ENCODE peak calls at places on chromosomes 4 and X, in five cellular contexts. M is HepG2, W is HCT116, H is GM12878, R is K562. A is an unnamed sample.
A peak's percentile ranks its signal among the peaks of the same experiment; 100 is the strongest.

GRCh38 chrX:1153940-1154339 is 58.5 kb downstream of the CRLF2 start:
- DNase-seq in M (no peak), W (no peak), H (no peak), R (no peak), A (peak; percentile 32)

GRCh38 chrX:28586891-28587635 is at the start of gene IL1RAPL1:
- DNase-seq in M (no peak), W (no peak), H (no peak), R (no peak), A (no peak)

GRCh38 chrX:17374619-17375360 is at the start of gene NHS:
- DNase-seq in M (no peak), W (peak; percentile 61), H (no peak), R (peak; percentile 28), A (peak; percentile 70)

GRCh38 chr4:111210576-111210975 is 587.7 kb upstream of the PITX2 start:
- DNase-seq in M (no peak), W (no peak), H (no peak), R (no peak), A (no peak)

GRCh38 chrX:6228720-6229119 is at the start of gene NLGN4X:
- DNase-seq in M (no peak), W (no peak), H (no peak), R (no peak), A (no peak)

GRCh38 chr4:8284391-8284790 is 14.8 kb downstream of the HTRA3 start:
- DNase-seq in M (no peak), W (no peak), H (no peak), R (no peak), A (no peak)

GRCh38 chrX:120604359-120604782 is 470 bp downstream of the MCTS1 start:
- DNase-seq in M (peak; percentile 5), W (no peak), H (no peak), R (peak; percentile 36), A (no peak)

GRCh38 chr4:54254915-54255246 is 25.8 kb downstream of the PDGFRA start:
- DNase-seq in M (no peak), W (no peak), H (no peak), R (no peak), A (no peak)

GRCh38 chrX:112830540-112830939 is 10.1 kb downstream of the AMOT start:
- DNase-seq in M (no peak), W (no peak), H (no peak), R (no peak), A (no peak)

GRCh38 chr4:62661821-62662220 is 1461.7 kb downstream of the ADGRL3 start:
- DNase-seq in M (no peak), W (no peak), H (no peak), R (no peak), A (no peak)
- TF ChIP-seq YY1 in M (no peak), W (no peak), H (no peak), R (no peak), A (no peak)

DNA sequence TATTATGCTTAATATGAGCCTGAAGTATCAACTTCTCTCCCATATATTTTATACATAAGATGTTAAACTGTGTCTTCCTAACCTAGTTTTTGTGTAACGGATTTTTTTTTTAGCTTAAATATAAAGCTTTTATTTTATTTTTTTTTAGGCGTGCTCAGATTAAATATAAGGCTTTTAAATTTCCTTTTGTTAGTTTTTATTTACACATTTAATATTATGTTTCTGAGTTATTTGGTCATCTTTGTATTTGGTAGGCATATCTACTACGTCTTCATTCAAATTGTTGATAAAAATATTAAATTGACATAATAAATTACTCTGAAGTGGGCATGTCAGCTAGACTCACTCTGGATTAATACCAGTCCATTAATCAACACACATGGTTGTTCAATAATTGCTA is 4.2 kb downstream of the SLAIN2 start:
- DNase-seq in M (no peak), W (no peak), H (no peak), R (no peak), A (no peak)
- TF ChIP-seq MAX in M (no peak), W (no peak), H (no peak), R (no peak), A (no peak)

DNA sequence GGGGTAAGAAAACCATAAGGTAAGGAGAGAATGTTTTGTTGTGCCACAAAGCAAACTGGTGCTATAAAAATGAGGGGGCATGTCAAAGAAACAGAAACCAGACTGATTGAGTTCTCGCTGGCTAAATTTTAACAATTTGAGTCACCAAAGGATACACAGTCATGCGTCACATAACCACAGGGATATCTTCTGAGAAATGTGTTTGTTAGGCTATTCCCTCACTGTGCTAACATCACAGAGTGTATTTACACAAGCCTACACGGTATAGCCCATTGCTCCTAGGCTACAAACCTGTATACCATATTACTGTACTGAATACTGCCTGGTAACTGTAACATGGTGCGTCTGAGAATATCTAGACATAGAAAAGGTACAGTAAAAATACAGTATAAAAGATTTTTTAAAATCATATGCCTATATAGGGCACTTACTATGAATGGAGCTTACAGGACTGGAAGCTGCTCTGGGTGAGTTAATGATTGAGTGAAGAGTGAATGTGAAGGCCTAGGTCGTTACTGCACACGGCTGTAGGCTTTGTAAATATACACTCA is 50.1 kb downstream of the FBXW7 start:
- DNase-seq in M (peak; percentile 97), W (no peak), H (peak; percentile 86), R (no peak), A (no peak)
- TF ChIP-seq ZNF274 in M (no peak), W (no peak), H (no peak), R (no peak), A (no peak)

GRCh38 chr4:189436207-189436606 is 504.5 kb upstream of the FRG1 start:
- DNase-seq in M (peak; percentile 6), W (peak; percentile 4), H (no peak), R (no peak), A (no peak)
- TF ChIP-seq YY1 in M (no peak), W (no peak), H (no peak), R (no peak), A (no peak)

DNA sequence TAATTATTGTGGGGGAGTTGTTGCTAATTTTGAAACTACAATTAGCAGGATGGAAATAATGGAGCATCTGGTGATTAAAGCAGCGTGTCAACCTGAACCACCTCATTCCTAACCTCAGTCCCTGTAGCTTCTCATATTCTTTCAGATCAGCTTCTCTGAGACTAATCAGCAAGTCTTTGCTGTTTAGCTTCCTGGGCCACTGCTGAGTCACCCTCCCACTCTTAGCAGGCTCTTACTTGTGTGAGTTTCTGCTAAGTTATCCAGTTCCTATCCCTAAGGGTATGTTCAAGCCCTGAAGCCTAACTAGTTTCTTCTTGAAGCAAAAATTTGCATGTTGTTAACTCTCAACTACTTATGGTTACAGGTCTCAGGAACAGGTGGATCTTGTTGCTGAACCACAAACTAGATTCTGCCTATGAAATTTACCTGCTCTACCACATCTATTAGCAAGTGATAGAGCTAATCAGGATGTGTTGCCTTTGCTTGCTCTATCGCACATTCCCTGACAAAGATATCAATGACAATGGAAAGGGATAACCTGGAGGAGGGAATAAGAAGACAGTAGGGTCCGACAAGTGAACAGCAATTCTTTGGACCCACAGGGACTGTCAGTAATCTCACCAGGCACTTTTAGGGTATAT is 134.2 kb downstream of the EIF4E start:
- DNase-seq in M (no peak), W (no peak), H (no peak), R (peak; percentile 50), A (no peak)
- TF ChIP-seq MAX in M (no peak), W (no peak), H (no peak), R (no peak), A (no peak)

DNA sequence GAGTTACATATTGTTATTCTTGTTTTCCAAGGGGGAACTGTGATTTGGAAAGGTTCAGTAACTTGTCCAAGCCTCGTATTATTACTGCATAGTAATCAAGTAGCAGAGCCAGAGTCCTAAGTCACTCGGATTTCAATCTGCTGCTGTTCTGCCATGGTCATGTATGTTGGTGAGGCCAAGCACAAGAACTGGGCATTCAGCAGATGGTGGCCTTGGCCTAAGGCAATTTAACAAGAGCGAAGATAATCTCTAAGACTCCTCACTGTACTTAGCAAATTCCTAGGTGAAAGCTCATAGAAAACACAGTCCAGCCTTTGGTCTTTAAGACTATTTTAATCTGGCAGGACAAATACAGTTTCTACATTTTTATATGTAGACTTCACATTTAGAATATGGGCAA is 64.8 kb downstream of the NDST3 start:
- DNase-seq in M (no peak), W (no peak), H (no peak), R (no peak), A (no peak)
- TF ChIP-seq ZNF274 in M (no peak), W (no peak), H (no peak), R (no peak), A (no peak)

GRCh38 chr4:145760176-145760575 is 80.2 kb downstream of the C4orf51 start:
- DNase-seq in M (no peak), W (no peak), H (no peak), R (no peak), A (no peak)

GRCh38 chr4:145756244-145756643 is 76.3 kb downstream of the C4orf51 start:
- DNase-seq in M (no peak), W (no peak), H (no peak), R (no peak), A (no peak)

GRCh38 chr4:145760961-145761929 is 81.3 kb downstream of the C4orf51 start:
- DNase-seq in M (no peak), W (no peak), H (no peak), R (no peak), A (no peak)

GRCh38 chr4:145755802-145756201 is 75.9 kb downstream of the C4orf51 start:
- DNase-seq in M (no peak), W (no peak), H (no peak), R (no peak), A (no peak)
- TF ChIP-seq YY1 in M (no peak), W (no peak), H (no peak), R (no peak), A (no peak)

GRCh38 chr4:162959056-162959455 is 207.6 kb downstream of the NAF1 start:
- DNase-seq in M (no peak), W (peak; percentile 10), H (peak; percentile 1), R (no peak), A (peak; percentile 46)
- TF ChIP-seq MAX in M (no peak), W (peak; percentile 20), H (no peak), R (no peak), A (peak; percentile 34)

GRCh38 chrX:57929373-57929772 is 19.1 kb upstream of the ZXDA start:
- DNase-seq in M (peak; percentile 2), W (peak; percentile 8), H (no peak), R (no peak), A (no peak)
- TF ChIP-seq ZNF274 in M (no peak), W (no peak), H (no peak), R (no peak), A (no peak)

A was measured in H1.